ENCODE peak calls at places on chromosomes 2 and 18, in nine cellular contexts. K is HCT116, B is fibroblast of lung, J is iPS DF 6.9, F is caudate nucleus, E is prostate gland, A is neuronal stem cell, R is aorta, O is IMR-90. V is an unnamed sample.

GRCh38 chr2:240898108-240898730 is 2.3 kb upstream of the MAB21L4 start:
- DNase-seq in K (no peak), B (no peak), J (no peak), F (no peak), E (peak; percentile 78), A (no peak), R (no peak), O (no peak), V (peak; percentile 99)

GRCh38 chr2:229343661-229344060 is 72.6 kb upstream of the PID1 start:
- DNase-seq in K (no peak), B (no peak), J (no peak), F (no peak), E (no peak), A (no peak), R (no peak), O (no peak), V (no peak)

GRCh38 chr2:201618744-201619654 is 24.3 kb downstream of the TMEM237 start:
- DNase-seq in K (no peak), B (peak; percentile 56), J (no peak), F (peak; percentile 13), E (peak; percentile 23), A (no peak), R (peak; percentile 93), O (peak; percentile 50), V (no peak)

GRCh38 chr2:221100467-221101089 is 471.5 kb downstream of the EPHA4 start:
- DNase-seq in K (peak; percentile 3), B (no peak), J (no peak), F (no peak), E (no peak), A (no peak), R (no peak), O (no peak), V (no peak)

GRCh38 chr2:20382965-20383800 is 32.5 kb upstream of the PUM2 start:
- DNase-seq in K (no peak), B (peak; percentile 55), J (no peak), F (no peak), E (no peak), A (no peak), R (no peak), O (peak; percentile 92), V (no peak)

GRCh38 chr2:29072971-29073725 is 1.2 kb downstream of the PCARE start:
- DNase-seq in K (no peak), B (no peak), J (no peak), F (no peak), E (no peak), A (no peak), R (no peak), O (no peak), V (no peak)

GRCh38 chr2:239316562-239317465 is 84.0 kb downstream of the HDAC4 start:
- DNase-seq in K (no peak), B (peak; percentile 70), J (no peak), F (no peak), E (no peak), A (no peak), R (peak; percentile 87), O (peak; percentile 41), V (no peak)

GRCh38 chr2:8636691-8637636 is 44.9 kb upstream of the ID2 start:
- DNase-seq in K (no peak), B (peak; percentile 76), J (no peak), F (no peak), E (no peak), A (peak; percentile 70), R (peak; percentile 59), O (peak; percentile 68), V (no peak)

GRCh38 chr18:35141567-35142269 is 99.1 kb upstream of the ZNF397 start:
- DNase-seq in K (no peak), B (no peak), J (no peak), F (no peak), E (no peak), A (no peak), R (no peak), O (no peak), V (no peak)

GRCh38 chr2:176642074-176642473 is 372.8 kb downstream of the MTX2 start:
- DNase-seq in K (no peak), B (peak; percentile 83), J (no peak), F (no peak), E (no peak), A (no peak), R (no peak), O (peak; percentile 51), V (no peak)

GRCh38 chr2:112644155-112644932 is 1.4 kb upstream of the SLC20A1 start:
- DNase-seq in K (peak; percentile 69), B (peak; percentile 64), J (no peak), F (no peak), E (no peak), A (no peak), R (no peak), O (no peak), V (peak; percentile 98)

GRCh38 chr2:172096661-172097547 is 5.8 kb downstream of the DLX2 start:
- DNase-seq in K (no peak), B (peak; percentile 56), J (no peak), F (no peak), E (no peak), A (peak; percentile 33), R (peak; percentile 75), O (peak; percentile 39), V (peak; percentile 44)

GRCh38 chr2:25341753-25342371 is at the start of gene DNMT3A:
- DNase-seq in K (no peak), B (peak; percentile 68), J (no peak), F (peak; percentile 79), E (peak; percentile 67), A (no peak), R (peak; percentile 91), O (peak; percentile 55), V (no peak)

GRCh38 chr2:117942551-117942950 is 71.3 kb downstream of the CCDC93 start:
- DNase-seq in K (no peak), B (no peak), J (no peak), F (no peak), E (no peak), A (no peak), R (no peak), O (no peak), V (no peak)

GRCh38 chr2:42328148-42328833 is 32.7 kb downstream of the COX7A2L start:
- DNase-seq in K (peak; percentile 7), B (peak; percentile 25), J (no peak), F (no peak), E (no peak), A (no peak), R (no peak), O (peak; percentile 57), V (no peak)

GRCh38 chr2:30155889-30156658 is 9.3 kb downstream of the YPEL5 start:
- DNase-seq in K (no peak), B (no peak), J (no peak), F (no peak), E (no peak), A (no peak), R (no peak), O (no peak), V (no peak)
- H3K27ac ChIP-seq in K (no peak overlapping the region), B (no peak overlapping the region), J (no peak overlapping the region), F (no peak overlapping the region), E (no peak overlapping the region), A (no peak overlapping the region), R (no peak overlapping the region), O (no peak overlapping the region), V (no peak overlapping the region)

GRCh38 chr2:235194351-235194750 is 242.5 kb downstream of the SH3BP4 start:
- DNase-seq in K (no peak), B (no peak), J (no peak), F (no peak), E (no peak), A (no peak), R (no peak), O (no peak), V (no peak)

GRCh38 chr2:235199128-235199527 is 247.3 kb downstream of the SH3BP4 start:
- DNase-seq in K (no peak), B (no peak), J (no peak), F (no peak), E (no peak), A (no peak), R (no peak), O (no peak), V (no peak)

GRCh38 chr2:235191933-235192332 is 240.1 kb downstream of the SH3BP4 start:
- DNase-seq in K (no peak), B (no peak), J (no peak), F (no peak), E (no peak), A (no peak), R (no peak), O (no peak), V (no peak)

GRCh38 chr2:235194836-235195235 is 243.0 kb downstream of the SH3BP4 start:
- DNase-seq in K (no peak), B (no peak), J (no peak), F (no peak), E (no peak), A (no peak), R (no peak), O (no peak), V (no peak)

GRCh38 chr2:235195921-235196320 is 244.1 kb downstream of the SH3BP4 start:
- DNase-seq in K (no peak), B (no peak), J (no peak), F (peak; percentile 18), E (no peak), A (no peak), R (no peak), O (no peak), V (no peak)
- H3K27ac ChIP-seq in K (no peak overlapping the region), B (no peak overlapping the region), J (no peak overlapping the region), F (peak overlapping the region; percentile 66), E (no peak overlapping the region), A (no peak overlapping the region), R (no peak overlapping the region), O (no peak overlapping the region), V (no peak overlapping the region)

GRCh38 chr18:21912339-21913239 is 172.0 kb downstream of the MIB1 start:
- DNase-seq in K (no peak), B (no peak), J (no peak), F (no peak), E (no peak), A (no peak), R (no peak), O (no peak), V (no peak)
- H3K27ac ChIP-seq in K (no peak overlapping the region), B (no peak overlapping the region), J (no peak overlapping the region), F (no peak overlapping the region), E (no peak overlapping the region), A (no peak overlapping the region), R (no peak overlapping the region), O (no peak overlapping the region), V (no peak overlapping the region)

GRCh38 chr2:157783180-157783579 is 93.0 kb downstream of the ACVR1 start:
- DNase-seq in K (no peak), B (no peak), J (no peak), F (no peak), E (no peak), A (no peak), R (no peak), O (no peak), V (no peak)
- H3K27ac ChIP-seq in K (no peak overlapping the region), B (no peak overlapping the region), J (no peak overlapping the region), F (no peak overlapping the region), E (no peak overlapping the region), A (no peak overlapping the region), R (no peak overlapping the region), O (no peak overlapping the region), V (no peak overlapping the region)

GRCh38 chr2:53880756-53881155 is 21.0 kb upstream of the GPR75 start:
- DNase-seq in K (no peak), B (peak; percentile 85), J (no peak), F (no peak), E (no peak), A (no peak), R (no peak), O (peak; percentile 79), V (no peak)
- H3K27ac ChIP-seq in K (no peak overlapping the region), B (no peak overlapping the region), J (no peak overlapping the region), F (no peak overlapping the region), E (no peak overlapping the region), A (no peak overlapping the region), R (no peak overlapping the region), O (no peak overlapping the region), V (no peak overlapping the region)

GRCh38 chr2:190415251-190415650 is 7.1 kb downstream of the MFSD6 start:
- DNase-seq in K (no peak), B (no peak), J (no peak), F (no peak), E (no peak), A (no peak), R (no peak), O (no peak), V (no peak)
- H3K27ac ChIP-seq in K (no peak overlapping the region), B (no peak overlapping the region), J (no peak overlapping the region), F (no peak overlapping the region), E (no peak overlapping the region), A (no peak overlapping the region), R (no peak overlapping the region), O (no peak overlapping the region), V (no peak overlapping the region)

V was measured in PC-9.